ENCODE peak calls at places on chromosome 6, in ten cellular contexts. One of them, this sample, is unnamed.

GRCh38 chr6:41641352-41641925 is 3.2 kb downstream of the MDFI start:
- DNase-seq in lung: no peak
- DNase-seq in A673: no peak
- DNase-seq in SJSA1: no peak
- DNase-seq in left ventricle myocardium inferior: no peak
- DNase-seq in right cardiac atrium: no peak
- DNase-seq in iPS DF 6.9: no peak
- DNase-seq in CD8-positive, alpha-beta memory T cell: no peak
- DNase-seq in psoas muscle: no peak
- DNase-seq in substantia nigra: no peak
- DNase-seq in this sample: no peak

GRCh38 chr6:144797881-144798589 is 512.9 kb downstream of the UTRN start:
- DNase-seq in lung: no peak
- DNase-seq in A673: peak
- DNase-seq in SJSA1: peak
- DNase-seq in left ventricle myocardium inferior: no peak
- DNase-seq in right cardiac atrium: no peak
- DNase-seq in iPS DF 6.9: no peak
- DNase-seq in CD8-positive, alpha-beta memory T cell: no peak
- DNase-seq in psoas muscle: no peak
- DNase-seq in substantia nigra: no peak
- DNase-seq in this sample: no peak

GRCh38 chr6:110877154-110877564 is 2.6 kb downstream of the AMD1 start:
- DNase-seq in lung: no peak
- DNase-seq in A673: no peak
- DNase-seq in SJSA1: peak
- DNase-seq in left ventricle myocardium inferior: no peak
- DNase-seq in right cardiac atrium: no peak
- DNase-seq in iPS DF 6.9: no peak
- DNase-seq in CD8-positive, alpha-beta memory T cell: no peak
- DNase-seq in psoas muscle: no peak
- DNase-seq in substantia nigra: no peak
- DNase-seq in this sample: no peak

GRCh38 chr6:33424855-33425667 is 5.2 kb downstream of the SYNGAP1 start:
- DNase-seq in lung: no peak
- DNase-seq in A673: no peak
- DNase-seq in SJSA1: no peak
- DNase-seq in left ventricle myocardium inferior: no peak
- DNase-seq in right cardiac atrium: no peak
- DNase-seq in iPS DF 6.9: no peak
- DNase-seq in CD8-positive, alpha-beta memory T cell: no peak
- DNase-seq in psoas muscle: no peak
- DNase-seq in substantia nigra: no peak
- DNase-seq in this sample: no peak

GRCh38 chr6:38522322-38522721 is 117.4 kb downstream of the BTBD9 start:
- DNase-seq in lung: no peak
- DNase-seq in A673: no peak
- DNase-seq in SJSA1: no peak
- DNase-seq in left ventricle myocardium inferior: no peak
- DNase-seq in right cardiac atrium: no peak
- DNase-seq in iPS DF 6.9: no peak
- DNase-seq in CD8-positive, alpha-beta memory T cell: no peak
- DNase-seq in psoas muscle: no peak
- DNase-seq in substantia nigra: no peak
- DNase-seq in this sample: no peak

GRCh38 chr6:142899101-142899760 is 45.7 kb downstream of the HIVEP2 start:
- DNase-seq in lung: no peak
- DNase-seq in A673: no peak
- DNase-seq in SJSA1: no peak
- DNase-seq in left ventricle myocardium inferior: no peak
- DNase-seq in right cardiac atrium: no peak
- DNase-seq in iPS DF 6.9: no peak
- DNase-seq in CD8-positive, alpha-beta memory T cell: no peak
- DNase-seq in psoas muscle: no peak
- DNase-seq in substantia nigra: no peak
- DNase-seq in this sample: no peak

GRCh38 chr6:41748102-41748477 is 893 bp upstream of the PGC start:
- DNase-seq in lung: no peak
- DNase-seq in A673: no peak
- DNase-seq in SJSA1: no peak
- DNase-seq in left ventricle myocardium inferior: no peak
- DNase-seq in right cardiac atrium: no peak
- DNase-seq in iPS DF 6.9: no peak
- DNase-seq in CD8-positive, alpha-beta memory T cell: no peak
- DNase-seq in psoas muscle: no peak
- DNase-seq in substantia nigra: no peak
- DNase-seq in this sample: no peak

GRCh38 chr6:16396497-16397319 is 158.3 kb downstream of the GMPR start:
- DNase-seq in lung: no peak
- DNase-seq in A673: no peak
- DNase-seq in SJSA1: no peak
- DNase-seq in left ventricle myocardium inferior: no peak
- DNase-seq in right cardiac atrium: no peak
- DNase-seq in iPS DF 6.9: no peak
- DNase-seq in CD8-positive, alpha-beta memory T cell: no peak
- DNase-seq in psoas muscle: no peak
- DNase-seq in substantia nigra: no peak
- DNase-seq in this sample: no peak

GRCh38 chr6:88983532-88983931 is 20.1 kb upstream of the RNGTT start:
- DNase-seq in lung: no peak
- DNase-seq in A673: peak
- DNase-seq in SJSA1: no peak
- DNase-seq in left ventricle myocardium inferior: no peak
- DNase-seq in right cardiac atrium: peak
- DNase-seq in iPS DF 6.9: peak
- DNase-seq in CD8-positive, alpha-beta memory T cell: no peak
- DNase-seq in psoas muscle: no peak
- DNase-seq in substantia nigra: no peak
- DNase-seq in this sample: no peak

GRCh38 chr6:72699142-72699541 is 77.3 kb downstream of the KCNQ5 start:
- DNase-seq in lung: no peak
- DNase-seq in A673: no peak
- DNase-seq in SJSA1: no peak
- DNase-seq in left ventricle myocardium inferior: no peak
- DNase-seq in right cardiac atrium: no peak
- DNase-seq in iPS DF 6.9: no peak
- DNase-seq in CD8-positive, alpha-beta memory T cell: no peak
- DNase-seq in psoas muscle: no peak
- DNase-seq in substantia nigra: no peak
- DNase-seq in this sample: no peak

GRCh38 chr6:107491059-107491609 is 1.2 kb downstream of the SOBP start:
- DNase-seq in lung: peak
- DNase-seq in A673: no peak
- DNase-seq in SJSA1: peak
- DNase-seq in left ventricle myocardium inferior: peak
- DNase-seq in right cardiac atrium: peak
- DNase-seq in iPS DF 6.9: no peak
- DNase-seq in CD8-positive, alpha-beta memory T cell: no peak
- DNase-seq in psoas muscle: peak
- DNase-seq in substantia nigra: no peak
- DNase-seq in this sample: no peak

GRCh38 chr6:56334937-56335336 is 87.6 kb upstream of the COL21A1 start:
- DNase-seq in lung: no peak
- DNase-seq in A673: no peak
- DNase-seq in SJSA1: peak
- DNase-seq in left ventricle myocardium inferior: no peak
- DNase-seq in right cardiac atrium: no peak
- DNase-seq in iPS DF 6.9: no peak
- DNase-seq in CD8-positive, alpha-beta memory T cell: no peak
- DNase-seq in psoas muscle: no peak
- DNase-seq in substantia nigra: no peak
- DNase-seq in this sample: no peak

GRCh38 chr6:79640146-79641111 is 9.3 kb downstream of the SH3BGRL2 start:
- DNase-seq in lung: no peak
- DNase-seq in A673: no peak
- DNase-seq in SJSA1: no peak
- DNase-seq in left ventricle myocardium inferior: peak
- DNase-seq in right cardiac atrium: peak
- DNase-seq in iPS DF 6.9: no peak
- DNase-seq in CD8-positive, alpha-beta memory T cell: no peak
- DNase-seq in psoas muscle: peak
- DNase-seq in substantia nigra: no peak
- DNase-seq in this sample: no peak

GRCh38 chr6:37222125-37222967 is 35.2 kb upstream of the TBC1D22B start:
- DNase-seq in lung: peak
- DNase-seq in A673: peak
- DNase-seq in SJSA1: peak
- DNase-seq in left ventricle myocardium inferior: peak
- DNase-seq in right cardiac atrium: peak
- DNase-seq in iPS DF 6.9: peak
- DNase-seq in CD8-positive, alpha-beta memory T cell: peak
- DNase-seq in psoas muscle: peak
- DNase-seq in substantia nigra: no peak
- DNase-seq in this sample: no peak

DNA sequence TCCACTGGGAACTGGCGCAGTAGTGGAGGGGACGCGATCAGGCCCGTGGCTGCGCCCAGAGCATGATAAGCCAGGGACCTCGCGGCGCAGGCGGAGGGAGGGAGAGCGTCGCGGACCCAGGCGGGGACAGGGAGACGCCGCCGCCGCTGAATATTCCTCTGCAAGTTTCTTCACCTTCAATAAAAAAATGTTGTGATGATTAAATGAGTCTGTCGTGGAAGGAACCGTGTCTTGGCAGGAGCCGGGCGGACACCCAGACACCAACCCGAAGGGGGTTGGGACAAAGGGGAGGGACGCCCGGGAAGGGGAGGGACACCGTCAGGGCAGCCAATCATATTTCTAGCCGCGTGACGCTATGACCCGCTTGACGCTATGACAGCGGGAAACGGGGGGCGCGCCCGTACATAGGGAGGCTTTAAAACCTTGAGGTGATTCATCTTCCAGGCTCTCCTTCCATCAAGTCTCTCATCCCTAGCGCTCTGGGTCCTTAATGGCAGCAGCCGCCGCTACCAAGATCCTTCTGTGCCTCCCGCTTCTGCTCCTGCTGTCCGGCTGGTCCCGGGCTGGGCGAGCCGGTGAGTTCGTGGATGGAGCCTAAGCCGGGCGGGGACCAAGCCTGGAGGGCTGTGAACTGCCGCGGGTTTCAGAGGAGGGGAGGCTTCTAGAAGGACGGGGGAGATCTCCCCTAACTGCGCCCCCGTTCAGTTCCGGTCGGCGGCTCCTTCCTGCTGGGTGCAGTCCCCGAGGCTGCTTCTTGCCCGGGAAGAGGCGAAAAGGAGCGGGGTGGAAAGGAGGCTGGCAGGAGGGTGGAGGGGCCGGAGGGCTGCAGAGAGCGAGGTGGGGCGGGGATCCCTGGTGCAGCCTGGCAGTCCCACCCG is at the start of gene ULBP2:
- DNase-seq in lung: peak
- DNase-seq in A673: peak
- DNase-seq in SJSA1: peak
- DNase-seq in left ventricle myocardium inferior: peak
- DNase-seq in right cardiac atrium: peak
- DNase-seq in iPS DF 6.9: no peak
- DNase-seq in CD8-positive, alpha-beta memory T cell: peak
- DNase-seq in psoas muscle: peak
- DNase-seq in substantia nigra: peak
- DNase-seq in this sample: peak
- H3K27ac ChIP-seq in lung: peak
- H3K27ac ChIP-seq in A673: peak
- H3K27ac ChIP-seq in SJSA1: no peak
- H3K27ac ChIP-seq in left ventricle myocardium inferior: peak
- H3K27ac ChIP-seq in right cardiac atrium: no peak
- H3K27ac ChIP-seq in iPS DF 6.9: no peak
- H3K27ac ChIP-seq in CD8-positive, alpha-beta memory T cell: no peak
- H3K27ac ChIP-seq in psoas muscle: no peak
- H3K27ac ChIP-seq in substantia nigra: no peak
- H3K27ac ChIP-seq in this sample: no peak

GRCh38 chr6:11815231-11815630 is 36.6 kb upstream of the ADTRP start:
- DNase-seq in lung: no peak
- DNase-seq in A673: no peak
- DNase-seq in SJSA1: peak
- DNase-seq in left ventricle myocardium inferior: no peak
- DNase-seq in right cardiac atrium: no peak
- DNase-seq in iPS DF 6.9: no peak
- DNase-seq in CD8-positive, alpha-beta memory T cell: no peak
- DNase-seq in psoas muscle: no peak
- DNase-seq in substantia nigra: no peak
- DNase-seq in this sample: no peak
- H3K27ac ChIP-seq in lung: no peak
- H3K27ac ChIP-seq in A673: no peak
- H3K27ac ChIP-seq in SJSA1: no peak
- H3K27ac ChIP-seq in left ventricle myocardium inferior: no peak
- H3K27ac ChIP-seq in right cardiac atrium: no peak
- H3K27ac ChIP-seq in iPS DF 6.9: no peak
- H3K27ac ChIP-seq in CD8-positive, alpha-beta memory T cell: no peak
- H3K27ac ChIP-seq in psoas muscle: no peak
- H3K27ac ChIP-seq in substantia nigra: no peak
- H3K27ac ChIP-seq in this sample: no peak

GRCh38 chr6:138798028-138798427 is 2.1 kb downstream of the ECT2L start:
- DNase-seq in lung: no peak
- DNase-seq in A673: no peak
- DNase-seq in SJSA1: no peak
- DNase-seq in left ventricle myocardium inferior: no peak
- DNase-seq in right cardiac atrium: no peak
- DNase-seq in iPS DF 6.9: no peak
- DNase-seq in CD8-positive, alpha-beta memory T cell: no peak
- DNase-seq in psoas muscle: no peak
- DNase-seq in substantia nigra: no peak
- DNase-seq in this sample: no peak

GRCh38 chr6:138800377-138801150 is 4.7 kb downstream of the ECT2L start:
- DNase-seq in lung: no peak
- DNase-seq in A673: peak
- DNase-seq in SJSA1: peak
- DNase-seq in left ventricle myocardium inferior: no peak
- DNase-seq in right cardiac atrium: no peak
- DNase-seq in iPS DF 6.9: no peak
- DNase-seq in CD8-positive, alpha-beta memory T cell: no peak
- DNase-seq in psoas muscle: no peak
- DNase-seq in substantia nigra: no peak
- DNase-seq in this sample: no peak

GRCh38 chr6:138795809-138796469 is at the start of gene ECT2L:
- DNase-seq in lung: peak
- DNase-seq in A673: no peak
- DNase-seq in SJSA1: no peak
- DNase-seq in left ventricle myocardium inferior: peak
- DNase-seq in right cardiac atrium: peak
- DNase-seq in iPS DF 6.9: peak
- DNase-seq in CD8-positive, alpha-beta memory T cell: no peak
- DNase-seq in psoas muscle: peak
- DNase-seq in substantia nigra: no peak
- DNase-seq in this sample: no peak
- H3K27ac ChIP-seq in lung: peak
- H3K27ac ChIP-seq in A673: no peak
- H3K27ac ChIP-seq in SJSA1: no peak
- H3K27ac ChIP-seq in left ventricle myocardium inferior: peak
- H3K27ac ChIP-seq in right cardiac atrium: peak
- H3K27ac ChIP-seq in iPS DF 6.9: no peak
- H3K27ac ChIP-seq in CD8-positive, alpha-beta memory T cell: no peak
- H3K27ac ChIP-seq in psoas muscle: peak
- H3K27ac ChIP-seq in substantia nigra: no peak
- H3K27ac ChIP-seq in this sample: no peak

GRCh38 chr6:151324079-151324825 is 67.1 kb downstream of the ZBTB2 start:
- DNase-seq in lung: peak
- DNase-seq in A673: peak
- DNase-seq in SJSA1: peak
- DNase-seq in left ventricle myocardium inferior: peak
- DNase-seq in right cardiac atrium: peak
- DNase-seq in iPS DF 6.9: peak
- DNase-seq in CD8-positive, alpha-beta memory T cell: peak
- DNase-seq in psoas muscle: peak
- DNase-seq in substantia nigra: peak
- DNase-seq in this sample: peak
- H3K27ac ChIP-seq in lung: peak
- H3K27ac ChIP-seq in A673: peak
- H3K27ac ChIP-seq in SJSA1: no peak
- H3K27ac ChIP-seq in left ventricle myocardium inferior: peak
- H3K27ac ChIP-seq in right cardiac atrium: peak
- H3K27ac ChIP-seq in iPS DF 6.9: no peak
- H3K27ac ChIP-seq in CD8-positive, alpha-beta memory T cell: no peak
- H3K27ac ChIP-seq in psoas muscle: peak
- H3K27ac ChIP-seq in substantia nigra: no peak
- H3K27ac ChIP-seq in this sample: no peak

This sample was measured in SK-N-MC.